ENCODE peak calls at places on chromosomes 2 and 18, in seven cellular contexts. G is fibroblast of lung; B is NCI-H446 treated with DMSO at 0.1 percent for 48 hours; M is globus pallidus; U is A549; K is GM10248; W is stimulated activated CD4-positive, alpha-beta T cell treated with anti-CD3 and anti-CD28 coated beads, Interleukin-15, amount 100 ng/mL, for 48 hours. I is an unnamed sample.
A peak's percentile ranks its signal among the peaks of the same experiment; 100 is the strongest.

GRCh38 chr2:96164459-96165184 is 19.4 kb upstream of the DUSP2 start:
- DNase-seq in G (no peak), B (no peak), M (peak; percentile 91), U (no peak), K (peak; percentile 87), W (no peak), I (no peak)

GRCh38 chr2:43791035-43791434 is 17.2 kb downstream of the DYNC2LI1 start:
- DNase-seq in G (no peak), B (no peak), M (no peak), U (no peak), K (no peak), W (no peak), I (no peak)

GRCh38 chr2:112799291-112799975 is 15.1 kb upstream of the IL1A start:
- DNase-seq in G (no peak), B (no peak), M (no peak), U (no peak), K (no peak), W (no peak), I (no peak)

GRCh38 chr2:236550701-236551465 is 18.7 kb upstream of the ACKR3 start:
- DNase-seq in G (no peak), B (no peak), M (no peak), U (no peak), K (peak; percentile 62), W (no peak), I (no peak)

GRCh38 chr2:219418155-219418569 is at the start of gene DES:
- DNase-seq in G (peak; percentile 28), B (no peak), M (no peak), U (no peak), K (no peak), W (no peak), I (no peak)

GRCh38 chr18:74550886-74551285 is 16.6 kb downstream of the CNDP1 start:
- DNase-seq in G (no peak), B (no peak), M (no peak), U (no peak), K (no peak), W (no peak), I (no peak)

GRCh38 chr18:46250084-46250811 is 146.1 kb downstream of the HAUS1 start:
- DNase-seq in G (peak; percentile 92), B (no peak), M (peak; percentile 43), U (no peak), K (peak; percentile 84), W (peak; percentile 15), I (no peak)

GRCh38 chr18:12608292-12608691 is 49.6 kb downstream of the SPIRE1 start:
- DNase-seq in G (peak; percentile 60), B (no peak), M (no peak), U (no peak), K (no peak), W (no peak), I (no peak)

GRCh38 chr2:144078091-144078490 is 441.8 kb downstream of the ZEB2 start:
- DNase-seq in G (peak; percentile 50), B (peak; percentile 33), M (peak; percentile 11), U (no peak), K (no peak), W (no peak), I (no peak)

GRCh38 chr2:37648316-37649011 is 23.0 kb downstream of the CDC42EP3 start:
- DNase-seq in G (no peak), B (no peak), M (no peak), U (no peak), K (no peak), W (no peak), I (no peak)

GRCh38 chr2:115609978-115610377 is 1167.5 kb downstream of the DPP10 start:
- DNase-seq in G (no peak), B (no peak), M (no peak), U (no peak), K (no peak), W (no peak), I (no peak)

GRCh38 chr2:112821142-112821541 is 15.4 kb downstream of the IL1B start:
- DNase-seq in G (peak; percentile 15), B (no peak), M (no peak), U (no peak), K (peak; percentile 73), W (peak; percentile 35), I (no peak)

GRCh38 chr18:9631814-9632496 is 17.6 kb upstream of the PPP4R1 start:
- DNase-seq in G (peak; percentile 95), B (no peak), M (no peak), U (peak; percentile 90), K (no peak), W (no peak), I (no peak)

GRCh38 chr18:31244737-31245432 is 73.1 kb upstream of the DSG1 start:
- DNase-seq in G (peak; percentile 57), B (no peak), M (no peak), U (no peak), K (no peak), W (no peak), I (no peak)

I was measured in hypothalamus.